ENCODE peak calls at places on chromosomes 7 and 10, in five cellular contexts. D is fibroblast of pulmonary artery; I is KG1; G is stimulated activated CD8-positive, alpha-beta memory T cell treated with anti-CD3 and anti-CD28 coated beads, Interleukin-15, amount 100 ng/mL, for 48 hours; Q is NCI-H2029 treated with DMSO at 0.1 percent for 48 hours. P is an unnamed sample.

GRCh38 chr10:6351540-6351939 is 148.8 kb downstream of the PFKFB3 start:
- DNase-seq in I (no peak), Q (no peak), D (no peak), G (no peak), P (no peak)

GRCh38 chr7:158949359-158949758 is 93.0 kb downstream of the DYNC2I1 start:
- DNase-seq in I (no peak), Q (no peak), G (no peak), D (no peak), P (no peak)

GRCh38 chr7:135385209-135385608 is 124.7 kb downstream of the CNOT4 start:
- DNase-seq in G (no peak), D (peak), Q (peak), I (no peak), P (no peak)

GRCh38 chr10:87723500-87723899 is 63.8 kb downstream of the PAPSS2 start:
- DNase-seq in I (no peak), D (no peak), Q (no peak), G (no peak), P (no peak)

GRCh38 chr10:132904169-132904813 is 38.1 kb downstream of the CFAP46 start:
- DNase-seq in G (peak), Q (no peak), I (peak), D (peak), P (peak)

GRCh38 chr7:132739271-132739955 is 163.1 kb upstream of the PLXNA4 start:
- DNase-seq in I (no peak), G (no peak), Q (no peak), D (peak), P (no peak)

GRCh38 chr7:17009007-17009719 is 127.4 kb upstream of the AGR3 start:
- DNase-seq in D (peak), G (no peak), Q (no peak), I (no peak), P (peak)

GRCh38 chr7:33698692-33699128 is 206.6 kb upstream of the BMPER start:
- DNase-seq in I (no peak), Q (no peak), D (no peak), G (no peak), P (no peak)

GRCh38 chr7:1220000-1220726 is 12.5 kb upstream of the UNCX start:
- DNase-seq in D (no peak), I (no peak), Q (no peak), G (no peak), P (no peak)